ENCODE peak calls at places on chromosome 17, in four cellular contexts. I is breast epithelium, F is stomach, O is HCT116. V is an unnamed sample.

GRCh38 chr17:7781467-7781866 is 52.5 kb upstream of the KDM6B start:
- DNase-seq in F (no peak), I (no peak), O (no peak), V (no peak)

GRCh38 chr17:42566873-42567573 is at the start of gene MLX:
- DNase-seq in F (peak; percentile 97), I (peak; percentile 94), O (peak; percentile 66), V (peak; percentile 96)

GRCh38 chr17:48746916-48747444 is 18.4 kb upstream of the HOXB13 start:
- DNase-seq in I (no peak), F (no peak), O (no peak), V (no peak)

GRCh38 chr17:42185497-42185860 is 227 bp upstream of the HCRT start:
- DNase-seq in I (no peak), F (no peak), O (no peak), V (no peak)

GRCh38 chr17:27609606-27610303 is 21.2 kb upstream of the LGALS9 start:
- DNase-seq in O (no peak), I (no peak), F (peak; percentile 74), V (peak; percentile 69)

GRCh38 chr17:78250891-78251772 is 19.7 kb downstream of the TMEM235 start:
- DNase-seq in O (peak; percentile 71), F (peak; percentile 87), I (peak; percentile 85), V (peak; percentile 87)

GRCh38 chr17:4785311-4786110 is 653 bp downstream of the VMO1 start:
- DNase-seq in F (no peak), I (no peak), O (no peak), V (no peak)

GRCh38 chr17:71407972-71408371 is 712.8 kb upstream of the SOX9 start:
- DNase-seq in I (no peak), O (no peak), F (no peak), V (no peak)

GRCh38 chr17:47941998-47942490 is 673 bp downstream of the PNPO start:
- DNase-seq in O (no peak), F (no peak), I (no peak), V (no peak)

GRCh38 chr17:48244121-48244711 is 136.7 kb downstream of the SNX11 start:
- DNase-seq in F (no peak), O (peak; percentile 73), I (no peak), V (peak; percentile 37)

DNA sequence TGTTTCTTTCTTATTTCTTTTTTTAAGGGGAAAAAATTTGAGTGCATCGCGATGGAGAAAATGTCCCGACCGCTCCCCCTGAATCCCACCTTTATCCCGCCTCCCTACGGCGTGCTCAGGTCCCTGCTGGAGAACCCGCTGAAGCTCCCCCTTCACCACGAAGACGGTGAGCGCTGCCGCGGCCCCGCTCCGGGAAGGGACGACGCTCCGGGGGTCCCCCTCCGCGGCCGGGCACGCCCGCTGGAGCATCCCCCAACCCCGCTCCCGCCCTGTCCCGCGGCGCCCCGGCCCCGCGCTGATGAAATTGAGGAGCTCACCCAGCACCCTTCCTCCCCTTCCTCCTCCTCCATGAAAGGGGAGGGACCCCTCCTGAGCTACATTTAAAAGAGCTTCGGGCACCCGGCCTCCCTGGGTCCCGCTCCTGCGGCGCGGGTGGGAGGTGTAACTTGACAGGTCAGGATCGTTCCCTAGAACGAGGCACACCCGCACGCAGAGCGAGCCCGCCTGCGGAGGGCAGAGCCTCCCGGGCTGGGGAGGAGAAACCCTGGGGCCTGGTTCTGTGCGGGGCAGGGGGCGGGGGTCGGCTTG is 768 bp downstream of the HLF start:
- DNase-seq in O (no peak), F (no peak), I (no peak), V (no peak)
- TF ChIP-seq POLR2AphosphoS5 in O (no peak), F (no peak), I (no peak), V (no peak)

DNA sequence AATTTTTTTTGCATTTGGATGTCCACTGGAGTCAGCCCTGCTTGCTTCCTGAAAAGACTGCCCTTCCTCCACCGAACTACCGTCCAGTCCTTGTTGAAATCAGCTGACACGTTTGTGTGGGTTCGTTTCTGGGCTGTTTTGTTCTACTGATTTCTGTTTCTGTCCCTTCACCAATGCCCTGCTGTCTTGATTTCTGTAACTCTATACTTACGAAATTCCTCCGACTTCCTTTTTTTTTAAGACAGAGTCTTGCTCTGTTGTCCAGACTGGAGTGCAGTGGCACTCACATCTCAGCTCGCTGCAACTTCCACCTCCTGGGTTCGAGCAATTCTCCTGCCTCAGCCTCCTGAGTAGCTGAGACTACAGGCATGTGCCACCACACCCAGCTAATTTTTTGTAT is 8.4 kb upstream of the GAA start:
- DNase-seq in F (no peak), I (no peak), O (no peak), V (no peak)
- H3K27ac ChIP-seq in F (no peak overlapping the region), I (no peak overlapping the region), O (no peak overlapping the region), V (no peak overlapping the region)

GRCh38 chr17:39794249-39794970 is 56.7 kb downstream of the GRB7 start:
- DNase-seq in F (peak; percentile 37), I (no peak), O (no peak), V (peak; percentile 58)

GRCh38 chr17:39801055-39801454 is 63.1 kb downstream of the IKZF3 start:
- DNase-seq in F (no peak), O (no peak), I (no peak), V (no peak)

GRCh38 chr17:39804839-39805238 is 59.3 kb downstream of the IKZF3 start:
- DNase-seq in O (no peak), F (no peak), I (no peak), V (no peak)

GRCh38 chr17:39800540-39800939 is 62.8 kb downstream of the GRB7 start:
- DNase-seq in I (no peak), O (no peak), F (no peak), V (peak; percentile 17)

GRCh38 chr17:39799395-39799794 is 61.7 kb downstream of the GRB7 start:
- DNase-seq in O (no peak), F (no peak), I (no peak), V (no peak)
- H3K36me3 ChIP-seq in O (no peaks in the 10 kb centered on the region), F (no peaks in the 10 kb centered on the region), I (no peaks in the 10 kb centered on the region), V (no peaks in the 10 kb centered on the region)

GRCh38 chr17:72465191-72466024 is 344.6 kb downstream of the SOX9 start:
- DNase-seq in O (peak; percentile 92), F (peak; percentile 62), I (peak; percentile 85), V (peak; percentile 77)
- TF ChIP-seq POLR2AphosphoS5 in O (peak; percentile 76), F (peak; percentile 50), I (no peak), V (peak; percentile 8)

GRCh38 chr17:50274945-50275221 is 617 bp downstream of the TMEM92 start:
- DNase-seq in F (no peak), I (no peak), O (no peak), V (peak; percentile 2)
- H3K27ac ChIP-seq in F (peak overlapping the region; percentile 73), I (no peak overlapping the region), O (peak overlapping the region; percentile 9), V (peak overlapping the region; percentile 78)

GRCh38 chr17:1474402-1475189 is 17.9 kb downstream of the MYO1C start:
- DNase-seq in I (no peak), O (no peak), F (no peak), V (no peak)
- H3K36me3 ChIP-seq in I (peaks cover 8% of the 10 kb centered on the region), O (peaks cover 37% of the 10 kb centered on the region), F (peaks cover 81% of the 10 kb centered on the region), V (peaks cover 46% of the 10 kb centered on the region)

GRCh38 chr17:58303981-58304734 is 23.4 kb upstream of the MPO start:
- DNase-seq in F (peak; percentile 52), I (no peak), O (peak; percentile 62), V (peak; percentile 51)

GRCh38 chr17:58304735-58305486 is 23.7 kb downstream of the TSPOAP1 start:
- DNase-seq in I (no peak), F (peak; percentile 18), O (no peak), V (no peak)

GRCh38 chr17:58302171-58302918 is 21.6 kb upstream of the MPO start:
- DNase-seq in F (peak; percentile 16), O (no peak), I (no peak), V (no peak)

GRCh38 chr17:58301504-58302150 is 20.9 kb upstream of the MPO start:
- DNase-seq in F (peak; percentile 9), O (no peak), I (no peak), V (no peak)

GRCh38 chr17:58302919-58303551 is 22.3 kb upstream of the MPO start:
- DNase-seq in O (no peak), I (no peak), F (peak; percentile 14), V (no peak)
- TF ChIP-seq POLR2AphosphoS5 in O (no peak), I (no peak), F (no peak), V (no peak)

DNA sequence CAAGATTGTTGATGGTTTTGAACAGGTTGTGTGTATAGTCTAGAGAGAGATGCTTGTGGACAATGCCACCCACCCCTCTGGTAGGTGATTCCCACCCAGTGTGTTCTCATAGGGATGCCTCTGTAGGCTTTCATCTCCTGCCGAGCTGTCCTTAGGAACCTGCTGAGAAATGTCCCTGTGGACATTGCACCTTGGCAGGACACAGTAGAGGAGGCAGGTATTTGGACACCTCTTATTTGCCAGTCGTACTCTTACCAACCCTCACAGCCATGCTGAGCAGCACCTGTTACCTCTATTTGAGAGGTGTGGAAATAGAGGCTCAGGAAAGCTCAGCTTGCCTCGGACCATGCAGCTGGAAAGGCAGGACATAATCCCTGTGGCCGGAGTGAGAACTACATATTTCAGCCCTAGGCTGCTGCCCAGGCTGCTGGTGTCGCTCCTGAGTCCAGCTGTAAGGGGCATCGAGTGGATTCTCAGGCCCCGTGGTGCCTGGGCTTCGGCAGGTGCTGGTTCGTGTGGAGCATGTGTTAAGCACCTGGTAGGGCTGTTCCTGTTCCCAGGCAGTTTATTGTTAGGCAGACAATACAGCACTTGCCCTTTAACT is 33.3 kb downstream of the EPN2 start:
- DNase-seq in F (no peak), I (no peak), O (no peak), V (no peak)
- H3K27ac ChIP-seq in F (no peak overlapping the region), I (peak overlapping the region; percentile 53), O (no peak overlapping the region), V (peak overlapping the region; percentile 70)

V was measured in transverse colon.